ENCODE peak calls at places on chromosomes 11 and 22, in five cellular contexts. T, Z, J, V and Q are unnamed samples.

GRCh38 chr22:40033586-40034380 is 39.0 kb downstream of the FAM83F start:
- DNase-seq in V (no peak), J (no peak), T (no peak), Z (no peak), Q (no peak)

GRCh38 chr11:35553831-35554230 is 28.4 kb upstream of the PAMR1 start:
- DNase-seq in T (peak), J (peak), V (peak), Z (peak), Q (peak)

GRCh38 chr11:82792319-82792718 is 58.7 kb upstream of the FAM181B start:
- DNase-seq in V (no peak), Z (no peak), J (no peak), T (no peak), Q (no peak)

GRCh38 chr11:100929377-100929776 is 200.2 kb downstream of the PGR start:
- DNase-seq in T (peak), Z (peak), J (no peak), V (no peak), Q (peak)

GRCh38 chr11:94150704-94151103 is 22.1 kb downstream of the PANX1 start:
- DNase-seq in Z (no peak), V (no peak), J (no peak), T (no peak), Q (no peak)

GRCh38 chr11:126334665-126335462 is 20.6 kb upstream of the ST3GAL4 start:
- DNase-seq in Z (no peak), J (no peak), V (no peak), T (peak), Q (no peak)

GRCh38 chr11:31706357-31706756 is 104.8 kb downstream of the PAX6 start:
- DNase-seq in J (no peak), V (no peak), T (no peak), Z (no peak), Q (no peak)

GRCh38 chr11:64251986-64252837 is 882 bp downstream of the PLCB3 start:
- DNase-seq in J (no peak), T (no peak), Z (peak), V (no peak), Q (peak)

GRCh38 chr11:119320593-119321524 is 3.9 kb upstream of the MCAM start:
- DNase-seq in T (peak), J (no peak), Z (peak), V (no peak), Q (peak)

GRCh38 chr11:47154738-47155570 is 21.7 kb downstream of the ARFGAP2 start:
- DNase-seq in J (no peak), V (no peak), T (no peak), Z (no peak), Q (no peak)

GRCh38 chr11:72642815-72643511 is 31.3 kb downstream of the PDE2A start:
- DNase-seq in J (no peak), V (no peak), Z (peak), T (peak), Q (peak)

GRCh38 chr22:48940988-48941902 is 886.4 kb downstream of the BRD1 start:
- DNase-seq in V (no peak), T (no peak), Z (no peak), J (no peak), Q (no peak)

GRCh38 chr22:36872866-36873498 is 12.2 kb downstream of the NCF4 start:
- DNase-seq in J (no peak), V (no peak), Z (no peak), T (no peak), Q (no peak)

GRCh38 chr11:116955949-116956348 is 118.5 kb upstream of the APOA1 start:
- DNase-seq in T (no peak), Z (no peak), V (no peak), J (no peak), Q (no peak)

GRCh38 chr11:65417221-65417701 is 5.3 kb upstream of the NEAT1 start:
- DNase-seq in Z (no peak), T (peak), V (no peak), J (no peak), Q (no peak)

GRCh38 chr11:105057432-105057831 is 12.3 kb upstream of the CARD16 start:
- DNase-seq in V (no peak), J (no peak), T (no peak), Z (no peak), Q (no peak)

GRCh38 chr11:119934866-119935265 is 203.0 kb downstream of the TRIM29 start:
- DNase-seq in J (no peak), V (no peak), Z (no peak), T (no peak), Q (no peak)

GRCh38 chr22:47304191-47304831 is 541.9 kb downstream of the TBC1D22A start:
- DNase-seq in T (no peak), V (no peak), J (no peak), Z (no peak), Q (no peak)

GRCh38 chr11:18727499-18728236 is 1.7 kb upstream of the IGSF22 start:
- DNase-seq in Z (no peak), J (no peak), V (no peak), T (peak), Q (peak)

GRCh38 chr22:23037429-23038333 is 32.6 kb upstream of the GNAZ start:
- DNase-seq in Z (no peak), V (no peak), T (no peak), J (no peak), Q (no peak)

GRCh38 chr11:131242616-131243015 is 127.8 kb upstream of the NTM start:
- DNase-seq in T (no peak), Z (no peak), J (no peak), V (no peak), Q (no peak)

GRCh38 chr11:131248588-131248987 is 121.8 kb upstream of the NTM start:
- DNase-seq in J (no peak), Z (no peak), T (no peak), V (no peak), Q (no peak)

GRCh38 chr11:131246156-131246555 is 124.3 kb upstream of the NTM start:
- DNase-seq in Z (no peak), V (no peak), T (no peak), J (no peak), Q (no peak)

DNA sequence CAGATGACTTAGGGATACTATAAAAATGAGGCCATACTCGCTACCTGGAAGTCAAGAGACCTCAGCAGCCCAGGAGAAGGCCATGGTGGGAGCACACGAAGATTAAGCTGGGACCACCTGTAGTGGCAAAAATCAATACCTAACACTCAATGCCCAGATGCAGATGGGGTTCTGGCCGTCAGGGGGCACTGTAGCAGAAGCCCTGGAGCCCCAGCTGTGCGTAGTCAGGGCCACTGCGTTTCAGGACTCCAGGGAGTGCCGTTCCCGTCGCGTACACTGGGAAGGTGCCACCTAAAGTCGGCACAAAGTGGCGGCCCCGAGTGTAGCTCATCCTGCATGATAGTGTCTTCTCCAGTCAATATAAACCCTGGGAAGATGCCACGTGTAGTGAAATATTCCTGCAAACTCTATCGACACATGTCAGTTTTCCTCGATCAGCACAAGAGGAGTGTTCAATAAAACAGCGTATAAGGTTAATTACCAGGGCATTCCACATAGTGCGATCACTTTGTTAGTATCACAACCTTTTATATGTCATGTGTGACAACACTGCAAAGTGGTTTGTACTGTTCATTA is 123.7 kb upstream of the NTM start:
- DNase-seq in Z (no peak), V (no peak), T (no peak), J (no peak), Q (no peak)
- TF ChIP-seq CTCF in Z (peak), V (peak), T (peak), J (peak), Q (peak)

GRCh38 chr11:109140426-109140825 is 281.6 kb upstream of the C11orf87 start:
- DNase-seq in J (no peak), T (no peak), V (no peak), Z (no peak), Q (no peak)
- TF ChIP-seq CTCF in J (no peak), T (no peak), V (no peak), Z (no peak), Q (no peak)

GRCh38 chr11:60921777-60922335 is 2.4 kb upstream of the TMEM132A start:
- DNase-seq in V (no peak), Z (no peak), T (no peak), J (no peak), Q (no peak)

GRCh38 chr11:60923800-60924109 is 505 bp upstream of the TMEM132A start:
- DNase-seq in Z (no peak), T (no peak), J (no peak), V (no peak), Q (no peak)

GRCh38 chr11:60924110-60924905 is at the start of gene TMEM132A:
- DNase-seq in Z (peak), T (peak), V (no peak), J (no peak), Q (peak)

GRCh38 chr11:60922906-60923305 is 1.4 kb upstream of the TMEM132A start:
- DNase-seq in T (no peak), Z (no peak), J (no peak), V (no peak), Q (no peak)

DNA sequence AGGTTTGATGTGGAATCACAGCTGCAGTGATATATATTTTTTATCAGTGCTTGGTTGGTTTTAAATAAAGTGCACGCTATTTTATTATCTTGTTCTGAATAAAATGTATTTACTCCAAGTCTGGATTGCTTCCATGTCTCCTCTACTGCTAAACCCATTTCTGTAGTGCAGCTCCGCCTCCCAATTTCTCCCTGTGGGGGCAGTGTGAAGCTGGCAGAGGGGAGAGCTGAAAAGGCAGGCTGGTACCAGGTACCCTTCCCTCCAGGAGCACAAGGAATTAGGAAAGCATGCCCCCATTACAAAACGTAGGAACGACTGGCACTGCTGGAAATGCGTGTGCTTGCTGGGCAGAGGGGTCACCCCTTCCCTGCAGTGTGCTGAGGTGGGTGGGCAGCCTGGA is 934 bp upstream of the TMEM132A start:
- DNase-seq in J (no peak), T (no peak), Z (no peak), V (no peak), Q (no peak)
- TF ChIP-seq CTCF in J (no peak), T (no peak), Z (no peak), V (no peak), Q (no peak)

DNA sequence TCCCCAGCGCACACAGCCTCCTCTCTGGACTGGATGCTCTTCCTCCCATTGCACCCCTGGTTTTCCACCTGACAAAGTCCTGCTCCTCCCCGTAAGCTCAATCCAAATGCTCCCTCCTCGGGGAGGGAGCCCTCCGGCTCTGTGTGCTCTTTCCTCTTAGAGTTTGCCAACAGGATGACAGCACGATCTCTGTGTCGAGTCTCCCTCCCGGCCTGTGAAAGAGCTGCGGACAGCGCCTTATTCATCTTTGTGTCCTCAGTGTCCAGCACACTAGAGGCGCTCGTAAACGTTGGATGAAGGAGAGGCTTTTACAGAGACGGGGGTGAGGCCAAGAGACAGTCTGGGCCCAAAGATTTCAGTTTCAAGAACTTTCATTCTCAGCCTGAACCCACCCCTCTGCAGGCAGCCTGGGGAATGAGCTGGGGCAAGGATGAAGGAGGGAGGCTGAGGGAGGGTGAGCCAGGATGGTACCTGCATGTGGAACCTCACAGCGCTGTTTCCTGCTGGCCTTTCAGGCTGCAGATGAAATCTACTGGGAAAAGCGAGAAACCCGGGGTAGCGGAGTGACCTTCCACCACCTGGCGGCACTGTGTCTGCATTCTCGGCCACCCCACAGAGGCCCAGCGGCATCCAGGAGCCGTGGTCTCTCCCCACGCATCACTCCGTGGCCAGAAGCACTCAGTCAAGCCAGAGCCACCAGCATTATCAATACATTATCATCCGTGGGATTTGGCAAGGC is 8.5 kb upstream of the TMPRSS4 start:
- DNase-seq in T (no peak), V (no peak), J (no peak), Z (no peak), Q (no peak)
- TF ChIP-seq CTCF in T (no peak), V (no peak), J (no peak), Z (no peak), Q (no peak)

DNA sequence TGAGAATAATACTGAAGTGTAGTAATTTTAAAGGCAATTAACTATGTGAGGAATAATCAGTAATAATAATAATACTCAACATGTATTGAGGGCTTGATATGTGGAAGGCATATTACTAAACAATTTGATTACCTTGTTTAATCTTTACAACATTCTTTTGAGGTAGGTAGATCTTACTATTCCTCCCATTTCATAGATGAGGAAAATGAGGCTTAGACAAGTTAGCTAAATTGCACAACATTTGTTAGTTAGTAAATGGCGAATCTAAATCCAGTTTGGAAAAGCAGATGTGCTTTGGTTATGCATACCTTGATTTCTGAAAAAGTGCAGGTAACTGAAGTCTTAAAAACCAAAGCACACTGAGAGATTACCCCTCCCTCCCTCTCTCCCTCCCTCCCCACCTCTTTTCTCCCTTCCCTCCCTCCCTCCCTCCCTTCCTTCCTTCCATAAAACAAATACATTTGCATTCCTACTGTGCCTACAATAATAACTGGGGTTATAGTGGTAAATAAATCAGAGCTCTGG is 93.1 kb upstream of the MTMR2 start:
- DNase-seq in T (no peak), Z (no peak), V (no peak), J (no peak), Q (no peak)
- TF ChIP-seq CTCF in T (no peak), Z (no peak), V (no peak), J (no peak), Q (no peak)